ENCODE peak calls at places on chromosome X, in six cellular contexts. Z, R, B, W, N and L are unnamed samples.

GRCh38 chrX:31832263-31832662 is 760.4 kb upstream of the FTHL17 start:
- DNase-seq in Z (no peak), R (no peak), B (no peak), W (no peak), N (no peak), L (no peak)

GRCh38 chrX:68807818-68808217 is 21.0 kb upstream of the EFNB1 start:
- DNase-seq in Z (no peak), R (no peak), B (no peak), W (peak), N (peak), L (peak)

GRCh38 chrX:74579597-74580209 is 34.7 kb downstream of the RLIM start:
- DNase-seq in Z (no peak), R (no peak), B (no peak), W (no peak), N (peak), L (no peak)

GRCh38 chrX:17440258-17440657 is 65.3 kb downstream of the NHS start:
- DNase-seq in Z (no peak), R (no peak), B (no peak), W (no peak), N (no peak), L (no peak)

GRCh38 chrX:141278306-141278705 is 36.0 kb upstream of the SPANXC start:
- DNase-seq in Z (no peak), R (peak), B (no peak), W (no peak), N (peak), L (peak)

GRCh38 chrX:107677501-107677901 is 49.2 kb downstream of the PRPS1 start:
- DNase-seq in Z (peak), R (no peak), B (no peak), W (no peak), N (peak), L (no peak)

GRCh38 chrX:110563276-110563675 is 204.6 kb downstream of the RTL9 start:
- DNase-seq in Z (no peak), R (no peak), B (no peak), W (no peak), N (peak), L (no peak)

GRCh38 chrX:102720237-102721168 is at the start of gene GPRASP3:
- DNase-seq in Z (peak), R (peak), B (peak), W (peak), N (peak), L (peak)

GRCh38 chrX:103503853-103504207 is 15.5 kb downstream of the RAB40A start:
- DNase-seq in Z (no peak), R (no peak), B (no peak), W (no peak), N (peak), L (no peak)

GRCh38 chrX:97065973-97066372 is 182.3 kb downstream of the RPA4 start:
- DNase-seq in Z (no peak), R (no peak), B (no peak), W (no peak), N (peak), L (no peak)

GRCh38 chrX:21883258-21883657 is 27.5 kb downstream of the YY2 start:
- DNase-seq in Z (peak), R (no peak), B (no peak), W (no peak), N (no peak), L (peak)

GRCh38 chrX:3244203-3244743 is 102.2 kb downstream of the MXRA5 start:
- DNase-seq in Z (no peak), R (no peak), B (no peak), W (no peak), N (peak), L (peak)

GRCh38 chrX:96389314-96390048 is 295.2 kb upstream of the DIAPH2 start:
- DNase-seq in Z (no peak), R (no peak), B (no peak), W (no peak), N (peak), L (no peak)

GRCh38 chrX:153333821-153334653 is at the start of gene ZNF275:
- DNase-seq in Z (peak), R (peak), B (peak), W (peak), N (peak), L (peak)

GRCh38 chrX:48681539-48682183 is 1.9 kb upstream of the WAS start:
- DNase-seq in Z (no peak), R (no peak), B (no peak), W (no peak), N (no peak), L (no peak)